ENCODE peak calls at places on chromosome 18, in six cellular contexts. V is NAMALWA; M is HTR-8/SVneo; C is brain pericyte; L is naive thymus-derived CD4-positive, alpha-beta T cell; P is RPMI7951. O is an unnamed sample.

GRCh38 chr18:51195602-51196115 is 1.8 kb downstream of the MEX3C start:
- DNase-seq in V (peak), C (no peak), L (peak), P (peak), M (peak), O (peak)

GRCh38 chr18:74116628-74117554 is 30.7 kb downstream of the FBXO15 start:
- DNase-seq in L (peak), M (no peak), P (peak), V (peak), C (no peak), O (peak)

GRCh38 chr18:907880-908512 is 3.3 kb downstream of the ADCYAP1 start:
- DNase-seq in V (no peak), M (no peak), P (no peak), L (no peak), C (no peak), O (no peak)

GRCh38 chr18:79869591-79870368 is 72.0 kb downstream of the KCNG2 start:
- DNase-seq in M (no peak), V (no peak), C (no peak), L (no peak), P (no peak), O (no peak)

GRCh38 chr18:21571763-21572162 is 28.7 kb downstream of the ESCO1 start:
- DNase-seq in V (no peak), P (no peak), C (no peak), M (no peak), L (no peak), O (no peak)

GRCh38 chr18:75133721-75134645 is 75.0 kb downstream of the PTGR3 start:
- DNase-seq in L (no peak), P (no peak), C (no peak), V (no peak), M (no peak), O (no peak)

GRCh38 chr18:79818631-79819030 is 20.9 kb downstream of the KCNG2 start:
- DNase-seq in M (no peak), P (no peak), V (no peak), L (no peak), C (no peak), O (no peak)

GRCh38 chr18:33152376-33152775 is 288.1 kb downstream of the CCDC178 start:
- DNase-seq in L (no peak), M (no peak), P (no peak), V (no peak), C (no peak), O (no peak)

GRCh38 chr18:29874519-29875098 is 1167.9 kb downstream of the DSC3 start:
- DNase-seq in M (peak), P (peak), L (no peak), C (no peak), V (peak), O (peak)

O was measured in MV-4-11.